ENCODE peak calls at places on chromosomes 7 and 10, in eight cellular contexts. One of them, this sample, is unnamed.

GRCh38 chr10:109737626-109738025 is 185.7 kb downstream of the XPNPEP1 start:
- DNase-seq in NCI-H1105 treated with DMSO at 0.1 percent for 48 hours: no peak
- DNase-seq in retinal pigment epithelial cell: no peak
- DNase-seq in keratinocyte: no peak
- DNase-seq in non-pigmented ciliary epithelial cell: no peak
- DNase-seq in activated CD4-positive, alpha-beta T cell treated with anti-CD3 and anti-CD28 coated beads for 24 hours: no peak
- DNase-seq in astrocyte of the hippocampus: no peak
- DNase-seq in activated CD8-positive, alpha-beta memory T cell treated with anti-CD3 and anti-CD28 coated beads, Interleukin-2, amount 50 U/mL, for 48 hours: no peak
- DNase-seq in this sample: no peak

GRCh38 chr10:99431190-99431549 is 746 bp upstream of the GOT1 start:
- DNase-seq in keratinocyte: no peak
- DNase-seq in NCI-H1105 treated with DMSO at 0.1 percent for 48 hours: peak; percentile 23
- DNase-seq in activated CD4-positive, alpha-beta T cell treated with anti-CD3 and anti-CD28 coated beads for 24 hours: no peak
- DNase-seq in retinal pigment epithelial cell: no peak
- DNase-seq in activated CD8-positive, alpha-beta memory T cell treated with anti-CD3 and anti-CD28 coated beads, Interleukin-2, amount 50 U/mL, for 48 hours: no peak
- DNase-seq in non-pigmented ciliary epithelial cell: no peak
- DNase-seq in astrocyte of the hippocampus: peak; percentile 54
- DNase-seq in this sample: peak; percentile 14

GRCh38 chr10:92291610-92291859 is 568 bp downstream of the MARCHF5 start:
- DNase-seq in retinal pigment epithelial cell: no peak
- DNase-seq in activated CD4-positive, alpha-beta T cell treated with anti-CD3 and anti-CD28 coated beads for 24 hours: no peak
- DNase-seq in NCI-H1105 treated with DMSO at 0.1 percent for 48 hours: no peak
- DNase-seq in activated CD8-positive, alpha-beta memory T cell treated with anti-CD3 and anti-CD28 coated beads, Interleukin-2, amount 50 U/mL, for 48 hours: no peak
- DNase-seq in non-pigmented ciliary epithelial cell: no peak
- DNase-seq in astrocyte of the hippocampus: no peak
- DNase-seq in keratinocyte: no peak
- DNase-seq in this sample: peak; percentile 6

GRCh38 chr10:31069411-31069810 is 37.7 kb upstream of the ZNF438 start:
- DNase-seq in activated CD4-positive, alpha-beta T cell treated with anti-CD3 and anti-CD28 coated beads for 24 hours: no peak
- DNase-seq in NCI-H1105 treated with DMSO at 0.1 percent for 48 hours: no peak
- DNase-seq in keratinocyte: no peak
- DNase-seq in activated CD8-positive, alpha-beta memory T cell treated with anti-CD3 and anti-CD28 coated beads, Interleukin-2, amount 50 U/mL, for 48 hours: no peak
- DNase-seq in astrocyte of the hippocampus: no peak
- DNase-seq in non-pigmented ciliary epithelial cell: no peak
- DNase-seq in retinal pigment epithelial cell: no peak
- DNase-seq in this sample: no peak

GRCh38 chr7:94403546-94403945 is 8.9 kb downstream of the COL1A2 start:
- DNase-seq in non-pigmented ciliary epithelial cell: no peak
- DNase-seq in activated CD8-positive, alpha-beta memory T cell treated with anti-CD3 and anti-CD28 coated beads, Interleukin-2, amount 50 U/mL, for 48 hours: no peak
- DNase-seq in activated CD4-positive, alpha-beta T cell treated with anti-CD3 and anti-CD28 coated beads for 24 hours: no peak
- DNase-seq in NCI-H1105 treated with DMSO at 0.1 percent for 48 hours: no peak
- DNase-seq in astrocyte of the hippocampus: no peak
- DNase-seq in keratinocyte: no peak
- DNase-seq in retinal pigment epithelial cell: no peak
- DNase-seq in this sample: no peak

GRCh38 chr10:133260895-133261725 is 15.6 kb downstream of the ADAM8 start:
- DNase-seq in keratinocyte: no peak
- DNase-seq in retinal pigment epithelial cell: no peak
- DNase-seq in NCI-H1105 treated with DMSO at 0.1 percent for 48 hours: peak; percentile 13
- DNase-seq in activated CD8-positive, alpha-beta memory T cell treated with anti-CD3 and anti-CD28 coated beads, Interleukin-2, amount 50 U/mL, for 48 hours: peak; percentile 89
- DNase-seq in astrocyte of the hippocampus: peak; percentile 61
- DNase-seq in activated CD4-positive, alpha-beta T cell treated with anti-CD3 and anti-CD28 coated beads for 24 hours: peak; percentile 51
- DNase-seq in non-pigmented ciliary epithelial cell: no peak
- DNase-seq in this sample: no peak

GRCh38 chr10:6019796-6020195 is 42.4 kb downstream of the IL2RA start:
- DNase-seq in activated CD4-positive, alpha-beta T cell treated with anti-CD3 and anti-CD28 coated beads for 24 hours: no peak
- DNase-seq in keratinocyte: no peak
- DNase-seq in NCI-H1105 treated with DMSO at 0.1 percent for 48 hours: no peak
- DNase-seq in non-pigmented ciliary epithelial cell: no peak
- DNase-seq in activated CD8-positive, alpha-beta memory T cell treated with anti-CD3 and anti-CD28 coated beads, Interleukin-2, amount 50 U/mL, for 48 hours: peak; percentile 49
- DNase-seq in retinal pigment epithelial cell: no peak
- DNase-seq in astrocyte of the hippocampus: no peak
- DNase-seq in this sample: no peak

GRCh38 chr7:46485481-46486065 is 564.5 kb upstream of the IGFBP3 start:
- DNase-seq in activated CD4-positive, alpha-beta T cell treated with anti-CD3 and anti-CD28 coated beads for 24 hours: no peak
- DNase-seq in keratinocyte: no peak
- DNase-seq in astrocyte of the hippocampus: peak; percentile 77
- DNase-seq in activated CD8-positive, alpha-beta memory T cell treated with anti-CD3 and anti-CD28 coated beads, Interleukin-2, amount 50 U/mL, for 48 hours: no peak
- DNase-seq in non-pigmented ciliary epithelial cell: peak; percentile 38
- DNase-seq in NCI-H1105 treated with DMSO at 0.1 percent for 48 hours: no peak
- DNase-seq in retinal pigment epithelial cell: no peak
- DNase-seq in this sample: no peak

GRCh38 chr7:35878356-35878755 is 77.5 kb downstream of the SEPTIN7 start:
- DNase-seq in retinal pigment epithelial cell: peak; percentile 2
- DNase-seq in astrocyte of the hippocampus: no peak
- DNase-seq in keratinocyte: no peak
- DNase-seq in NCI-H1105 treated with DMSO at 0.1 percent for 48 hours: no peak
- DNase-seq in activated CD4-positive, alpha-beta T cell treated with anti-CD3 and anti-CD28 coated beads for 24 hours: no peak
- DNase-seq in non-pigmented ciliary epithelial cell: peak; percentile 3
- DNase-seq in activated CD8-positive, alpha-beta memory T cell treated with anti-CD3 and anti-CD28 coated beads, Interleukin-2, amount 50 U/mL, for 48 hours: no peak
- DNase-seq in this sample: peak; percentile 40

This sample was measured in HS-5.